ENCODE peak calls at places on chromosomes 3 and 15, in ten cellular contexts. B is OCI-LY7, Q is fibroblast of lung, D is AG10803, Y is sigmoid colon, M is GM12865, P is pancreas, F is Caco-2, J is astrocyte of the spinal cord, G is H1. U is an unnamed sample.

GRCh38 chr3:133663569-133664313 is 2.0 kb upstream of the TOPBP1 start:
- DNase-seq in B (peak; percentile 87), Q (peak; percentile 47), D (peak; percentile 48), Y (no peak), M (peak; percentile 82), P (no peak), F (peak; percentile 73), J (peak; percentile 47), G (peak; percentile 47), U (peak; percentile 83)

GRCh38 chr3:28504945-28505344 is 156.3 kb upstream of the AZI2 start:
- DNase-seq in B (no peak), Q (no peak), D (no peak), Y (no peak), M (no peak), P (no peak), F (no peak), J (no peak), G (no peak), U (no peak)

GRCh38 chr3:184523825-184524615 is 37.6 kb upstream of the EPHB3 start:
- DNase-seq in B (no peak), Q (peak; percentile 73), D (peak; percentile 64), Y (no peak), M (no peak), P (no peak), F (no peak), J (peak; percentile 30), G (no peak), U (peak; percentile 60)

GRCh38 chr15:73295630-73296286 is 73.0 kb downstream of the HCN4 start:
- DNase-seq in B (no peak), Q (no peak), D (peak; percentile 21), Y (no peak), M (no peak), P (no peak), F (no peak), J (no peak), G (no peak), U (peak; percentile 49)

GRCh38 chr3:171156455-171157005 is 130.0 kb upstream of the SLC2A2 start:
- DNase-seq in B (no peak), Q (peak; percentile 94), D (no peak), Y (no peak), M (no peak), P (no peak), F (peak; percentile 25), J (peak; percentile 45), G (no peak), U (no peak)

GRCh38 chr3:64329037-64329436 is 103.8 kb upstream of the PRICKLE2 start:
- DNase-seq in B (peak; percentile 4), Q (no peak), D (no peak), Y (no peak), M (no peak), P (no peak), F (no peak), J (no peak), G (no peak), U (no peak)

GRCh38 chr15:80093854-80094418 is 34.5 kb downstream of the ZFAND6 start:
- DNase-seq in B (no peak), Q (peak; percentile 61), D (no peak), Y (peak; percentile 82), M (no peak), P (peak; percentile 50), F (no peak), J (no peak), G (no peak), U (peak; percentile 44)

GRCh38 chr3:85148056-85148455 is 189.3 kb downstream of the CADM2 start:
- DNase-seq in B (no peak), Q (no peak), D (no peak), Y (no peak), M (no peak), P (no peak), F (no peak), J (no peak), G (no peak), U (no peak)

GRCh38 chr3:128095222-128095703 is 28.3 kb downstream of the RUVBL1 start:
- DNase-seq in B (peak; percentile 80), Q (peak; percentile 88), D (peak; percentile 94), Y (peak; percentile 86), M (peak; percentile 80), P (peak; percentile 85), F (peak; percentile 82), J (peak; percentile 83), G (peak; percentile 86), U (peak; percentile 89)

GRCh38 chr3:72380711-72381508 is 467.3 kb downstream of the SHQ1 start:
- DNase-seq in B (no peak), Q (no peak), D (no peak), Y (no peak), M (no peak), P (no peak), F (no peak), J (no peak), G (no peak), U (no peak)

GRCh38 chr15:80550219-80550909 is 144.7 kb upstream of the ABHD17C start:
- DNase-seq in B (no peak), Q (peak; percentile 100), D (peak; percentile 94), Y (no peak), M (peak; percentile 49), P (no peak), F (no peak), J (peak; percentile 97), G (peak; percentile 23), U (peak; percentile 33)

GRCh38 chr3:175149675-175150074 is 290.5 kb downstream of the NAALADL2 start:
- DNase-seq in B (peak; percentile 16), Q (peak; percentile 43), D (no peak), Y (no peak), M (peak; percentile 75), P (peak; percentile 49), F (no peak), J (peak; percentile 12), G (no peak), U (peak; percentile 39)

GRCh38 chr3:142003291-142003690 is 126.8 kb downstream of the ATP1B3 start:
- DNase-seq in B (no peak), Q (no peak), D (no peak), Y (no peak), M (no peak), P (no peak), F (no peak), J (no peak), G (no peak), U (no peak)

GRCh38 chr3:141996437-141996836 is 120.0 kb downstream of the ATP1B3 start:
- DNase-seq in B (no peak), Q (peak; percentile 19), D (no peak), Y (no peak), M (no peak), P (no peak), F (no peak), J (no peak), G (no peak), U (no peak)

GRCh38 chr3:142000341-142000870 is 124.0 kb downstream of the ATP1B3 start:
- DNase-seq in B (no peak), Q (peak; percentile 50), D (peak; percentile 23), Y (no peak), M (no peak), P (no peak), F (no peak), J (peak; percentile 7), G (no peak), U (no peak)

GRCh38 chr3:141994856-141995255 is 118.4 kb downstream of the ATP1B3 start:
- DNase-seq in B (no peak), Q (no peak), D (no peak), Y (no peak), M (no peak), P (no peak), F (no peak), J (no peak), G (no peak), U (no peak)

GRCh38 chr3:141998674-141999290 is 122.3 kb downstream of the ATP1B3 start:
- DNase-seq in B (no peak), Q (peak; percentile 9), D (peak; percentile 30), Y (no peak), M (no peak), P (no peak), F (no peak), J (peak; percentile 35), G (no peak), U (no peak)
- TF ChIP-seq CTCF in B (peak; percentile 51), Q (peak; percentile 4), D (peak; percentile 60), Y (no peak), M (peak; percentile 24), P (no peak), F (no peak), J (peak; percentile 41), G (no peak), U (peak; percentile 43)

GRCh38 chr3:123066599-123066895 is 278 bp upstream of the PDIA5 start:
- DNase-seq in B (no peak), Q (no peak), D (no peak), Y (no peak), M (no peak), P (no peak), F (no peak), J (no peak), G (no peak), U (no peak)
- H3K4me3 ChIP-seq in B (peak overlapping the region; percentile 80), Q (peak overlapping the region; percentile 42), D (peak overlapping the region; percentile 93), Y (peak overlapping the region; percentile 66), M (peak overlapping the region; percentile 83), P (no peak overlapping the region), F (peak overlapping the region; percentile 100), J (peak overlapping the region; percentile 86), G (peak overlapping the region; percentile 86), U (peak overlapping the region; percentile 7)

DNA sequence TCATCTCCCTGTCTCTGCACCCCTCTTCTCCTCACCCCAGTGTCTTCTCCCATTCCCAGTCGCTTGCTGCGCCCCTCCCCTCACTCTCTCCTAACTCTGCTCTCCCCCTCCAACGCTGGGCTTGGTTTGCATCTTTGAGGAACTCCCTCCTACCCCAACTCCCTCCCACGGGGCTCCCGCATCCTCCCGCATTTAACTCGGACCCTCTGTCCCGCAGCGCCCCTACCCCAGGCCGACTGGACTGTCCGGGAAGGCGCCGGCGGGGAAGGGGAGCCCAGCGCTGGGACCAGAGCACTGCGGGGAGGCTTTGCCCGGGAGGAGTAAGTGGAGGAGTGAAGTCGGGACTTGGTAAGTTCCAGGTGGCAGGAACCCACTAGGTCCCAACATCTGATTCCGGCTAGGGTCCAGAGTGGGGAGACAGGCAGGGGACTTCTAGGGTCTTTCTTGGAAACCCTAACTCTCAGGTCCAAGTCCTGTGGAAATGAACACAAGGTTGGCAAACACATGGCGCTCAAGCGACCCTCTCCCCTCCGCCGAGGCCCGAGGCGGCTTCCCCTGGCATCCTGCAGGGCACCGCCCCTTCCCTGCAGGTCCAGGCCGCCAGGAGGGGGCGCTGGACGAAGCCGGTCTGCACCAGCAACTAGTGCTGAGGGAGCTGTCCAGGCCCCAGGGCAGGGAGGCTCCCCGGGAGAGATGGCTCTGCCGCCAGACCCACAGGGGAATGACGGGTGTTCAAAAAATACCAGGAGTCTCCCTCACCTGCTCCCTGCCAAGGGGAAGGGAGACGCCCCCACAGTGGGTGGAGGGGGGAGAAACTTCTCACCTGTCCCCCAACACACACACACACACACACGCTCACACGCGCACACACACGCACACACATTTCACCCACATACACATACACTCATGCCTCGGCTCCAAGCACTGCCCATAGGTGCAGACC is 53.2 kb downstream of the LHFPL4 start:
- DNase-seq in B (peak; percentile 57), Q (peak; percentile 66), D (peak; percentile 52), Y (no peak), M (peak; percentile 73), P (peak; percentile 27), F (peak; percentile 65), J (peak; percentile 52), G (peak; percentile 99), U (peak; percentile 85)
- TF ChIP-seq CTCF in B (peak; percentile 79), Q (peak; percentile 58), D (peak; percentile 56), Y (no peak), M (peak; percentile 77), P (peak; percentile 48), F (peak; percentile 48), J (peak; percentile 87), G (peak; percentile 98), U (peak; percentile 62)

GRCh38 chr15:64153480-64154367 is 2.2 kb downstream of the SNX22 start:
- DNase-seq in B (peak; percentile 98), Q (peak; percentile 75), D (peak; percentile 80), Y (peak; percentile 93), M (peak; percentile 97), P (peak; percentile 88), F (peak; percentile 94), J (peak; percentile 83), G (peak; percentile 99), U (peak; percentile 94)
- H3K4me3 ChIP-seq in B (peak overlapping the region; percentile 90), Q (no peak overlapping the region), D (no peak overlapping the region), Y (no peak overlapping the region), M (peak overlapping the region; percentile 81), P (no peak overlapping the region), F (no peak overlapping the region), J (no peak overlapping the region), G (peak overlapping the region; percentile 93), U (no peak overlapping the region)